ENCODE peak calls at places on chromosome 4, in eight cellular contexts. E is neuronal stem cell; K is bronchial epithelial cell; T is fibroblast of mammary gland; V is NCI-H1105; P is pancreas; G is HEK293T; B is activated T-cell treated with anti-CD3 and anti-CD28 coated beads, Interleukin-2, amount 50 U/mL, for 72 hours. D is an unnamed sample.

GRCh38 chr4:36549256-36549655 is 267.8 kb downstream of the DTHD1 start:
- DNase-seq in E (no peak), K (peak; percentile 83), T (no peak), V (no peak), P (no peak), G (no peak), B (no peak), D (no peak)

GRCh38 chr4:126938023-126938422 is 694.7 kb upstream of the INTU start:
- DNase-seq in E (no peak), K (no peak), T (peak; percentile 64), V (no peak), P (no peak), G (no peak), B (no peak), D (no peak)

GRCh38 chr4:53716011-53716410 is 124.7 kb upstream of the LNX1 start:
- DNase-seq in E (no peak), K (no peak), T (no peak), V (no peak), P (no peak), G (no peak), B (no peak), D (no peak)

GRCh38 chr4:144350706-144351105 is 210.2 kb upstream of the GYPA start:
- DNase-seq in E (no peak), K (peak; percentile 61), T (peak; percentile 24), V (no peak), P (no peak), G (no peak), B (no peak), D (no peak)

GRCh38 chr4:33086351-33086900 is 2366.3 kb downstream of the PCDH7 start:
- DNase-seq in E (no peak), K (no peak), T (peak; percentile 37), V (no peak), P (no peak), G (no peak), B (no peak), D (no peak)

GRCh38 chr4:94528792-94529451 is 77.2 kb downstream of the PDLIM5 start:
- DNase-seq in E (no peak), K (no peak), T (no peak), V (no peak), P (no peak), G (no peak), B (no peak), D (no peak)

GRCh38 chr4:186719925-186720694 is 3.5 kb downstream of the FAT1 start:
- DNase-seq in E (no peak), K (no peak), T (peak; percentile 79), V (no peak), P (no peak), G (no peak), B (peak; percentile 10), D (peak; percentile 71)

GRCh38 chr4:86498560-86499166 is 95.5 kb upstream of the PTPN13 start:
- DNase-seq in E (no peak), K (peak; percentile 60), T (peak; percentile 67), V (peak; percentile 17), P (no peak), G (peak; percentile 43), B (no peak), D (peak; percentile 67)

GRCh38 chr4:67198757-67199156 is 346.5 kb downstream of the CENPC start:
- DNase-seq in E (no peak), K (peak; percentile 74), T (peak; percentile 9), V (no peak), P (no peak), G (peak; percentile 42), B (no peak), D (peak; percentile 22)

GRCh38 chr4:150821641-150822040 is 193.4 kb downstream of the LRBA start:
- DNase-seq in E (no peak), K (no peak), T (no peak), V (no peak), P (no peak), G (no peak), B (no peak), D (no peak)

GRCh38 chr4:28462766-28463165 is 1602.1 kb downstream of the STIM2 start:
- DNase-seq in E (no peak), K (no peak), T (peak; percentile 33), V (no peak), P (no peak), G (no peak), B (no peak), D (no peak)

GRCh38 chr4:117577686-117578085 is 456.6 kb upstream of the NDST3 start:
- DNase-seq in E (no peak), K (no peak), T (no peak), V (no peak), P (no peak), G (no peak), B (no peak), D (no peak)